ENCODE peak calls at places on chromosomes 2 and 18, in seven cellular contexts. O is fibroblast of lung, R is neural progenitor cell, F is MV-4-11, B is GM03348, E is fibroblast of the aortic adventitia, S is endothelial cell. T is an unnamed sample.

GRCh38 chr2:105194022-105194681 is 47.4 kb upstream of the GPR45 start:
- DNase-seq in R (no peak), O (no peak), F (no peak), B (no peak), E (no peak), S (no peak), T (no peak)

GRCh38 chr18:27213123-27213717 is 28.1 kb upstream of the CHST9 start:
- DNase-seq in F (no peak), R (no peak), O (no peak), B (no peak), E (no peak), S (no peak), T (no peak)

GRCh38 chr2:240179186-240179815 is 38.8 kb upstream of the OTOS start:
- DNase-seq in B (no peak), R (no peak), E (no peak), F (no peak), O (no peak), S (no peak), T (no peak)

GRCh38 chr2:23283653-23284052 is 101.3 kb upstream of the KLHL29 start:
- DNase-seq in S (no peak), R (no peak), O (no peak), F (no peak), E (peak; percentile 15), B (no peak), T (no peak)

GRCh38 chr2:216666461-216667233 is 28.7 kb downstream of the IGFBP5 start:
- DNase-seq in R (peak; percentile 84), S (peak; percentile 80), E (peak; percentile 73), O (peak; percentile 72), B (peak; percentile 81), F (peak; percentile 51), T (peak; percentile 82)

GRCh38 chr2:120465701-120465988 is 119.7 kb downstream of the INHBB start:
- DNase-seq in S (no peak), O (no peak), R (no peak), B (no peak), E (no peak), F (no peak), T (no peak)

GRCh38 chr2:102187191-102188150 is 648 bp downstream of the IL1RL2 start:
- DNase-seq in F (peak; percentile 5), O (peak; percentile 59), R (no peak), S (peak; percentile 43), E (peak; percentile 40), B (peak; percentile 83), T (no peak)

GRCh38 chr2:7180641-7181370 is 263.6 kb downstream of the RNF144A start:
- DNase-seq in F (no peak), B (peak; percentile 32), R (no peak), E (peak; percentile 43), S (no peak), O (no peak), T (no peak)

GRCh38 chr2:1675633-1676032 is 68.7 kb downstream of the PXDN start:
- DNase-seq in B (peak; percentile 92), E (peak; percentile 83), S (no peak), R (peak; percentile 38), F (no peak), O (peak; percentile 95), T (no peak)

T was measured in neuronal stem cell.